ENCODE peak calls at places on chromosomes 4 and X, in seven cellular contexts. One of them, this sample, is unnamed.

GRCh38 chrX:9627827-9628406 is 137.7 kb downstream of the GPR143 start:
- DNase-seq in DND-41: no peak
- DNase-seq in fibroblast of mammary gland: no peak
- DNase-seq in fibroblast of pulmonary artery: no peak
- DNase-seq in GM06990: no peak
- DNase-seq in IMR-90: peak
- DNase-seq in HFF-Myc: no peak
- DNase-seq in this sample: no peak

GRCh38 chrX:121308276-121308805 is 260.9 kb downstream of the GLUD2 start:
- DNase-seq in DND-41: peak
- DNase-seq in fibroblast of mammary gland: peak
- DNase-seq in fibroblast of pulmonary artery: peak
- DNase-seq in GM06990: peak
- DNase-seq in IMR-90: no peak
- DNase-seq in HFF-Myc: peak
- DNase-seq in this sample: peak

GRCh38 chr4:173275150-173275549 is 59.0 kb downstream of the HMGB2 start:
- DNase-seq in DND-41: no peak
- DNase-seq in fibroblast of mammary gland: no peak
- DNase-seq in fibroblast of pulmonary artery: no peak
- DNase-seq in GM06990: no peak
- DNase-seq in IMR-90: no peak
- DNase-seq in HFF-Myc: no peak
- DNase-seq in this sample: no peak

GRCh38 chr4:90184560-90184959 is 57.4 kb downstream of the CCSER1 start:
- DNase-seq in DND-41: no peak
- DNase-seq in fibroblast of mammary gland: no peak
- DNase-seq in fibroblast of pulmonary artery: no peak
- DNase-seq in GM06990: no peak
- DNase-seq in IMR-90: no peak
- DNase-seq in HFF-Myc: no peak
- DNase-seq in this sample: no peak

GRCh38 chr4:3112979-3113469 is 38.5 kb downstream of the HTT start:
- DNase-seq in DND-41: no peak
- DNase-seq in fibroblast of mammary gland: peak
- DNase-seq in fibroblast of pulmonary artery: peak
- DNase-seq in GM06990: no peak
- DNase-seq in IMR-90: peak
- DNase-seq in HFF-Myc: no peak
- DNase-seq in this sample: no peak

GRCh38 chr4:91256043-91256442 is 1047.7 kb upstream of the GRID2 start:
- DNase-seq in DND-41: no peak
- DNase-seq in fibroblast of mammary gland: no peak
- DNase-seq in fibroblast of pulmonary artery: no peak
- DNase-seq in GM06990: no peak
- DNase-seq in IMR-90: no peak
- DNase-seq in HFF-Myc: no peak
- DNase-seq in this sample: no peak

GRCh38 chr4:83320548-83320947 is 14.1 kb downstream of the HPSE start:
- DNase-seq in DND-41: peak
- DNase-seq in fibroblast of mammary gland: peak
- DNase-seq in fibroblast of pulmonary artery: peak
- DNase-seq in GM06990: no peak
- DNase-seq in IMR-90: peak
- DNase-seq in HFF-Myc: no peak
- DNase-seq in this sample: no peak

GRCh38 chr4:123555500-123556273 is 159.1 kb downstream of the SPRY1 start:
- DNase-seq in DND-41: peak
- DNase-seq in fibroblast of mammary gland: peak
- DNase-seq in fibroblast of pulmonary artery: peak
- DNase-seq in GM06990: no peak
- DNase-seq in IMR-90: peak
- DNase-seq in HFF-Myc: no peak
- DNase-seq in this sample: no peak

GRCh38 chr4:153426207-153426886 is 39.8 kb upstream of the TMEM131L start:
- DNase-seq in DND-41: peak
- DNase-seq in fibroblast of mammary gland: no peak
- DNase-seq in fibroblast of pulmonary artery: no peak
- DNase-seq in GM06990: no peak
- DNase-seq in IMR-90: peak
- DNase-seq in HFF-Myc: no peak
- DNase-seq in this sample: peak

GRCh38 chrX:129648514-129649267 is 6.1 kb downstream of the APLN start:
- DNase-seq in DND-41: no peak
- DNase-seq in fibroblast of mammary gland: no peak
- DNase-seq in fibroblast of pulmonary artery: no peak
- DNase-seq in GM06990: no peak
- DNase-seq in IMR-90: no peak
- DNase-seq in HFF-Myc: no peak
- DNase-seq in this sample: no peak

GRCh38 chrX:150506486-150506885 is 61.9 kb upstream of the MTM1 start:
- DNase-seq in DND-41: no peak
- DNase-seq in fibroblast of mammary gland: no peak
- DNase-seq in fibroblast of pulmonary artery: no peak
- DNase-seq in GM06990: no peak
- DNase-seq in IMR-90: no peak
- DNase-seq in HFF-Myc: no peak
- DNase-seq in this sample: no peak

GRCh38 chr4:156971168-156971601 is 414 bp downstream of the PDGFC start:
- DNase-seq in DND-41: no peak
- DNase-seq in fibroblast of mammary gland: no peak
- DNase-seq in fibroblast of pulmonary artery: no peak
- DNase-seq in GM06990: no peak
- DNase-seq in IMR-90: no peak
- DNase-seq in HFF-Myc: no peak
- DNase-seq in this sample: no peak

GRCh38 chrX:24498181-24498580 is 33.1 kb downstream of the PDK3 start:
- DNase-seq in DND-41: peak
- DNase-seq in fibroblast of mammary gland: peak
- DNase-seq in fibroblast of pulmonary artery: peak
- DNase-seq in GM06990: no peak
- DNase-seq in IMR-90: no peak
- DNase-seq in HFF-Myc: no peak
- DNase-seq in this sample: peak
- TF ChIP-seq CTCF in DND-41: peak
- TF ChIP-seq CTCF in fibroblast of mammary gland: peak
- TF ChIP-seq CTCF in fibroblast of pulmonary artery: peak
- TF ChIP-seq CTCF in GM06990: peak
- TF ChIP-seq CTCF in IMR-90: no peak
- TF ChIP-seq CTCF in HFF-Myc: no peak
- TF ChIP-seq CTCF in this sample: peak

DNA sequence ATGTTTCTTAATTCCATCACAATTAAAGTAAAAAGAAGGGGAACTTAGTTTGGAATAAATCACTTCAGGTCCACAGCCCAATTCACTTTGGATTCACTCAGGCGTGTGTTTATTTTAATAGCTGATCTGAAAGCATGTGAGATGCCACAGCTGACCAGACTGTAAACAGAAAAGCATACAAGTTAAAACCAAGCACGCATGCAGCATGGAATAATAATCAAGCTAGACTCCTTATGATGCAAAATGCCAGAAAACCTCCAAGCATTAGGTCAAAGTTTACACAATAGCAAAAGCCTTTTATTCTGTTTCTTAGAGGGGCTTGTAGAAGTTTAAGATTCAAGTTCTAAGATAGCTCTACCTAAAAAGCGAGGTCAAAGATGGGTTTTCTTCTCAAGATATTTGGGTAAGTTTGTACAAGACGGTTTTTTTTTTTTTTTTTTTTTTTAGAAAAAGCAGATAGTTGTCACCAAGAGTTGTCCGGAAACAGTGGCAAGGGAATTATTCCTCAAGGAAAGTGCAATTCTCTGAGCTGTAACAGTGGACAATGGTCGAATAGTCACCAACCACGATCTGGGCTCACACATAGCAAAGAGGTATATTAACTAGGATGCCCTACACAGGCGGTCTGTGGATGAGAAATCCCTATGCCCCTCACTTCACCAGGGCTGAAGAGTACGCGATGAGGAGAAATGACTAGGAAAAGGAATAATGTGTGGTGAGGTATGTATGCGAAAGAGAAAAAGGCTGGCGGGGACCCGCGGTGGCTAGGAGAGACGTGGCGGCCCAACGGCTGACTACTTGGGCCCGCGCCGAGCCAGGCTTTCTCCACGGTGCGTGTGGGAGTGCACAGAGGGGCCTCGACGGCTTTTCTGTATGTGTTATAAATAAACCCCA is 680 bp upstream of the PRRG1 start:
- DNase-seq in DND-41: no peak
- DNase-seq in fibroblast of mammary gland: no peak
- DNase-seq in fibroblast of pulmonary artery: peak
- DNase-seq in GM06990: no peak
- DNase-seq in IMR-90: peak
- DNase-seq in HFF-Myc: no peak
- DNase-seq in this sample: no peak
- H3K4me3 ChIP-seq in DND-41: no peak
- H3K4me3 ChIP-seq in fibroblast of mammary gland: peak
- H3K4me3 ChIP-seq in fibroblast of pulmonary artery: peak
- H3K4me3 ChIP-seq in GM06990: no peak
- H3K4me3 ChIP-seq in IMR-90: peak
- H3K4me3 ChIP-seq in HFF-Myc: peak
- H3K4me3 ChIP-seq in this sample: no peak

DNA sequence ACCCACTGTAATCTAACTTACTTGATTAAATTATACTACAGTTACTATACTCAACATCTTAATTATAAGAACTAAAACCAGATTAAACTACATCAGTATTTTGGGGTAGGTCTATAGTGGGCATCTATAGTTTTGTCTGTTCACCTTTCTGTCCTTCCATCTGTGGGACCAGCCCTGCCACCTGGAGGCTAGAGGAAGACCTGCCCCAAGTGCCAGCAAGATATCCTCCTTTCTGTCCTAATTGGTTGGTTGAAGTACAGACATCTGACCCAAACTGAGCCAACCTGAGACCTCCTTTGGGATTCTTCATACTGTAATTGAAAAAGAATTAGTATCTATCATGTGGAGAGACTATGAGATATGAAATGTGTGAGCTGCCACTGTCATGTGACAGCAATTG is 172.2 kb upstream of the TLL1 start:
- DNase-seq in DND-41: no peak
- DNase-seq in fibroblast of mammary gland: no peak
- DNase-seq in fibroblast of pulmonary artery: peak
- DNase-seq in GM06990: no peak
- DNase-seq in IMR-90: no peak
- DNase-seq in HFF-Myc: no peak
- DNase-seq in this sample: peak
- TF ChIP-seq CTCF in DND-41: peak
- TF ChIP-seq CTCF in fibroblast of mammary gland: peak
- TF ChIP-seq CTCF in fibroblast of pulmonary artery: peak
- TF ChIP-seq CTCF in GM06990: peak
- TF ChIP-seq CTCF in IMR-90: no peak
- TF ChIP-seq CTCF in HFF-Myc: peak
- TF ChIP-seq CTCF in this sample: peak

GRCh38 chrX:153921070-153921469 is 5.0 kb downstream of the ARHGAP4 start:
- DNase-seq in DND-41: no peak
- DNase-seq in fibroblast of mammary gland: no peak
- DNase-seq in fibroblast of pulmonary artery: no peak
- DNase-seq in GM06990: no peak
- DNase-seq in IMR-90: no peak
- DNase-seq in HFF-Myc: no peak
- DNase-seq in this sample: no peak
- H3K4me3 ChIP-seq in DND-41: no peak
- H3K4me3 ChIP-seq in fibroblast of mammary gland: no peak
- H3K4me3 ChIP-seq in fibroblast of pulmonary artery: no peak
- H3K4me3 ChIP-seq in GM06990: no peak
- H3K4me3 ChIP-seq in IMR-90: no peak
- H3K4me3 ChIP-seq in HFF-Myc: no peak
- H3K4me3 ChIP-seq in this sample: no peak

GRCh38 chrX:143788265-143788664 is 67.7 kb upstream of the SPANXN2 start:
- DNase-seq in DND-41: no peak
- DNase-seq in fibroblast of mammary gland: peak
- DNase-seq in fibroblast of pulmonary artery: peak
- DNase-seq in GM06990: no peak
- DNase-seq in IMR-90: no peak
- DNase-seq in HFF-Myc: no peak
- DNase-seq in this sample: no peak
- TF ChIP-seq CTCF in DND-41: peak
- TF ChIP-seq CTCF in fibroblast of mammary gland: peak
- TF ChIP-seq CTCF in fibroblast of pulmonary artery: peak
- TF ChIP-seq CTCF in GM06990: peak
- TF ChIP-seq CTCF in IMR-90: peak
- TF ChIP-seq CTCF in HFF-Myc: peak
- TF ChIP-seq CTCF in this sample: no peak

GRCh38 chr4:70801265-70801809 is 38.4 kb downstream of the GRSF1 start:
- DNase-seq in DND-41: no peak
- DNase-seq in fibroblast of mammary gland: no peak
- DNase-seq in fibroblast of pulmonary artery: no peak
- DNase-seq in GM06990: peak
- DNase-seq in IMR-90: no peak
- DNase-seq in HFF-Myc: no peak
- DNase-seq in this sample: peak

GRCh38 chr4:70802923-70803605 is 36.6 kb downstream of the GRSF1 start:
- DNase-seq in DND-41: no peak
- DNase-seq in fibroblast of mammary gland: no peak
- DNase-seq in fibroblast of pulmonary artery: no peak
- DNase-seq in GM06990: no peak
- DNase-seq in IMR-90: peak
- DNase-seq in HFF-Myc: no peak
- DNase-seq in this sample: no peak
- H3K4me3 ChIP-seq in DND-41: no peak
- H3K4me3 ChIP-seq in fibroblast of mammary gland: no peak
- H3K4me3 ChIP-seq in fibroblast of pulmonary artery: no peak
- H3K4me3 ChIP-seq in GM06990: no peak
- H3K4me3 ChIP-seq in IMR-90: no peak
- H3K4me3 ChIP-seq in HFF-Myc: no peak
- H3K4me3 ChIP-seq in this sample: no peak

This sample was measured in GM12865.